ENCODE peak calls at places on chromosomes 16 and 17, in nine cellular contexts. L, Z, U, M, I, D, G, W and O are unnamed samples. For H3K27me3, the result is how much of the 10 kb centered on the place peaks cover.

GRCh38 chr16:89693289-89693731 is 6.8 kb downstream of the CDK10 start:
- DNase-seq in L (no peak), Z (no peak), U (no peak), M (no peak), I (no peak), D (no peak), G (no peak), W (no peak), O (no peak)

GRCh38 chr17:21029032-21029431 is 13.8 kb downstream of the USP22 start:
- DNase-seq in L (no peak), Z (no peak), U (peak), M (no peak), I (peak), D (no peak), G (no peak), W (no peak), O (no peak)

GRCh38 chr16:53159781-53160436 is 105.1 kb downstream of the CHD9 start:
- DNase-seq in L (peak), Z (no peak), U (peak), M (peak), I (peak), D (no peak), G (no peak), W (no peak), O (no peak)

GRCh38 chr16:47885489-47885888 is 270.3 kb downstream of the ABCC12 start:
- DNase-seq in L (no peak), Z (no peak), U (no peak), M (no peak), I (no peak), D (no peak), G (no peak), W (no peak), O (no peak)

GRCh38 chr16:53952215-53953208 is 248.6 kb downstream of the FTO start:
- DNase-seq in L (no peak), Z (no peak), U (peak), M (no peak), I (peak), D (no peak), G (no peak), W (no peak), O (no peak)

GRCh38 chr17:59786536-59787319 is 79.3 kb downstream of the VMP1 start:
- DNase-seq in L (peak), Z (no peak), U (peak), M (no peak), I (peak), D (peak), G (peak), W (peak), O (no peak)

GRCh38 chr16:50644730-50645129 is 36.4 kb downstream of the SNX20 start:
- DNase-seq in L (peak), Z (no peak), U (peak), M (no peak), I (peak), D (no peak), G (peak), W (no peak), O (no peak)

GRCh38 chr16:47461598-47462266 is 601 bp downstream of the PHKB start:
- DNase-seq in L (peak), Z (no peak), U (peak), M (no peak), I (peak), D (no peak), G (no peak), W (no peak), O (no peak)

GRCh38 chr16:67884684-67885083 is at the start of gene NRN1L:
- DNase-seq in L (peak), Z (peak), U (peak), M (peak), I (peak), D (peak), G (peak), W (no peak), O (peak)

GRCh38 chr16:16086653-16087446 is 136.4 kb downstream of the ABCC6 start:
- DNase-seq in L (no peak), Z (no peak), U (no peak), M (no peak), I (no peak), D (no peak), G (no peak), W (no peak), O (no peak)

GRCh38 chr16:20313741-20314140 is 13.6 kb downstream of the GP2 start:
- DNase-seq in L (no peak), Z (no peak), U (no peak), M (no peak), I (no peak), D (no peak), G (no peak), W (no peak), O (no peak)

GRCh38 chr16:14193316-14193871 is 122.3 kb downstream of the MRTFB start:
- DNase-seq in L (no peak), Z (no peak), U (no peak), M (no peak), I (no peak), D (no peak), G (peak), W (no peak), O (no peak)

GRCh38 chr17:4520881-4521600 is 22.4 kb downstream of the SPNS2 start:
- DNase-seq in L (no peak), Z (peak), U (peak), M (no peak), I (peak), D (no peak), G (peak), W (no peak), O (no peak)

GRCh38 chr17:59105852-59106462 is 723 bp downstream of the TRIM37 start:
- DNase-seq in L (peak), Z (peak), U (peak), M (no peak), I (peak), D (peak), G (peak), W (peak), O (peak)

GRCh38 chr17:13953871-13954270 is 115.4 kb upstream of the COX10 start:
- DNase-seq in L (no peak), Z (no peak), U (peak), M (no peak), I (peak), D (no peak), G (no peak), W (no peak), O (no peak)

GRCh38 chr16:90018297-90019200 is 707 bp downstream of the DBNDD1 start:
- DNase-seq in L (peak), Z (no peak), U (peak), M (no peak), I (no peak), D (no peak), G (peak), W (no peak), O (no peak)

GRCh38 chr17:73007447-73007846 is 85.0 kb downstream of the SLC39A11 start:
- DNase-seq in L (no peak), Z (no peak), U (peak), M (no peak), I (no peak), D (no peak), G (peak), W (no peak), O (no peak)

GRCh38 chr17:29844339-29845048 is 85.5 kb downstream of the SSH2 start:
- DNase-seq in L (peak), Z (no peak), U (peak), M (no peak), I (peak), D (no peak), G (no peak), W (no peak), O (no peak)

GRCh38 chr17:78977992-78978973 is 1.4 kb downstream of the LGALS3BP start:
- DNase-seq in L (no peak), Z (no peak), U (no peak), M (no peak), I (no peak), D (no peak), G (peak), W (no peak), O (no peak)

GRCh38 chr17:67074781-67075180 is 30.4 kb downstream of the CACNG1 start:
- DNase-seq in L (no peak), Z (no peak), U (no peak), M (no peak), I (no peak), D (no peak), G (no peak), W (no peak), O (no peak)

GRCh38 chr16:75265911-75266701 is 14.7 kb upstream of the BCAR1 start:
- DNase-seq in L (peak), Z (peak), U (peak), M (peak), I (peak), D (no peak), G (peak), W (no peak), O (no peak)

GRCh38 chr17:79654350-79654959 is 43.6 kb upstream of the RBFOX3 start:
- DNase-seq in L (no peak), Z (no peak), U (no peak), M (no peak), I (no peak), D (no peak), G (no peak), W (no peak), O (no peak)

GRCh38 chr17:28227278-28228108 is 91.5 kb upstream of the TMEM97 start:
- DNase-seq in L (peak), Z (peak), U (peak), M (peak), I (peak), D (no peak), G (peak), W (no peak), O (peak)

GRCh38 chr16:48022496-48022895 is 133.3 kb downstream of the ABCC12 start:
- DNase-seq in L (no peak), Z (no peak), U (no peak), M (no peak), I (no peak), D (no peak), G (no peak), W (no peak), O (no peak)

GRCh38 chr17:6940186-6940649 is 55.6 kb upstream of the ALOX12 start:
- DNase-seq in L (no peak), Z (no peak), U (no peak), M (no peak), I (no peak), D (no peak), G (no peak), W (no peak), O (no peak)

GRCh38 chr17:69818467-69818866 is 256.6 kb upstream of the KCNJ16 start:
- DNase-seq in L (no peak), Z (no peak), U (no peak), M (no peak), I (no peak), D (no peak), G (no peak), W (no peak), O (no peak)

GRCh38 chr16:2815299-2815771 is 1.7 kb upstream of the PRSS21 start:
- DNase-seq in L (no peak), Z (peak), U (no peak), M (no peak), I (no peak), D (no peak), G (no peak), W (no peak), O (peak)

GRCh38 chr17:42132941-42133340 is 10.3 kb downstream of the HSPB9 start:
- DNase-seq in L (no peak), Z (peak), U (peak), M (no peak), I (peak), D (no peak), G (peak), W (no peak), O (no peak)

GRCh38 chr17:82227629-82228277 is 1.1 kb upstream of the SLC16A3 start:
- DNase-seq in L (no peak), Z (no peak), U (no peak), M (no peak), I (no peak), D (no peak), G (no peak), W (no peak), O (peak)
- H3K27me3 ChIP-seq in L (under half), Z (under half), U (under half), M (under half), I (under half), D (under half), G (under half), W (under half), O (under half)

GRCh38 chr17:63387941-63388340 is 58.2 kb downstream of the CYB561 start:
- DNase-seq in L (no peak), Z (no peak), U (no peak), M (no peak), I (no peak), D (no peak), G (no peak), W (no peak), O (no peak)
- H3K27me3 ChIP-seq in L (under half), Z (under half), U (under half), M (under half), I (under half), D (under half), G (under half), W (under half), O (under half)

GRCh38 chr16:974606-975312 is 4.0 kb upstream of the LMF1 start:
- DNase-seq in L (no peak), Z (no peak), U (no peak), M (no peak), I (no peak), D (no peak), G (no peak), W (no peak), O (no peak)
- H3K27me3 ChIP-seq in L (under half), Z (under half), U (under half), M (under half), I (under half), D (under half), G (under half), W (under half), O (under half)

DNA sequence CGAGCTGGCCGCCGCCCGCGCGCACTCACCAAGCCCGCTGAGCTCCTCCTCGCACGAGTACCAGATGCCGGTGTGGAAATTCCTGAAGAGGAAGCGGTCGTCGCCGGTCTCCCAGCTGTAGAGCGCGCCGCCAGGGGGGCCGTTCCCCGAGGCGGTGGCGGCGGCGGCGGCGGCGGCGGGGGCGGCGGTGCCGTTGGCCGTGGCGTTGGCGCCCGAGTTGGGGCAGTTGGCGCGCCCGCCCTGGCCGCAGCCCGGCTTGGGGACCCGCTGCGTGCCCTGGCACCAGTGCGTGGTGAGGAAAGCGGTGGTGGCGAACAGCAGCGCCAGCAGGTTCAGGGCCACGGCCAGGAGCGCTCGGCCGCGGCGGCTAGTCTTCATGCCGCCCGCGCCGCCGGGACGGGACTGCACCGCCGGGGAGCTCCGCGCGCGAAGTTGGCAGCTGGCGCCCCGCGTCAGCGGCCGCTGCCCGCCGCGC is 430 bp downstream of the GSG1L start:
- DNase-seq in L (peak), Z (no peak), U (peak), M (no peak), I (peak), D (no peak), G (no peak), W (no peak), O (peak)
- H3K27me3 ChIP-seq in L (under half), Z (under half), U (half or more), M (half or more), I (half or more), D (under half), G (half or more), W (under half), O (under half)

GRCh38 chr17:39597372-39598046 is 10.2 kb downstream of the NEUROD2 start:
- DNase-seq in L (no peak), Z (no peak), U (no peak), M (no peak), I (no peak), D (no peak), G (no peak), W (no peak), O (no peak)
- H3K27me3 ChIP-seq in L (half or more), Z (half or more), U (half or more), M (half or more), I (half or more), D (under half), G (half or more), W (under half), O (half or more)

DNA sequence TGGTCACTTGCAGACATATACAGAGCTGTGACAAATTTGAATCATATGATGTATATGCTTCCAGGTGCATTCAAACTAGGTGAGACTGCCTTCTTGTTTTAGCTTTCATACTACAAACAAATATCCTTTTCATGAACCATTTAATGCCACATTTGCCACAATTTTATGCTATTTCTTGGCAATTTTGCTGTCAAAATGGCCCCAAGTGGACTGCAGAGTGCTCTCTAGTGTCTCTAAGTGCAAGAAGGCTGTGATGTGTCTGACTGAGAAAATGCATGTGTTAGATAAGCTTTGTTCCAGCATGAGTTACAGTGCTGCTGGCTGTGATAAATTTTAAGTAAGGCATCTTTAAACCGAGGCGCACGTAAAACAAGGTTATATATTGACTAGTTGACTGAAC is 38.3 kb downstream of the CDH13 start:
- DNase-seq in L (no peak), Z (no peak), U (no peak), M (no peak), I (no peak), D (no peak), G (no peak), W (no peak), O (no peak)
- H3K27me3 ChIP-seq in L (under half), Z (under half), U (under half), M (under half), I (under half), D (under half), G (under half), W (under half), O (under half)